ENCODE peak calls at places on chromosomes 11 and 22, in six cellular contexts. One of them, this sample, is unnamed.

GRCh38 chr11:2471804-2472096 is 26.9 kb downstream of the KCNQ1 start:
- DNase-seq in AG04450: no peak
- DNase-seq in cardiac muscle cell: no peak
- DNase-seq in mammary epithelial cell: no peak
- DNase-seq in AG04449: no peak
- DNase-seq in heart right ventricle: no peak
- DNase-seq in this sample: no peak

GRCh38 chr11:39374963-39375698 is 2084.3 kb downstream of the LRRC4C start:
- DNase-seq in AG04450: no peak
- DNase-seq in cardiac muscle cell: peak
- DNase-seq in mammary epithelial cell: peak
- DNase-seq in AG04449: no peak
- DNase-seq in heart right ventricle: no peak
- DNase-seq in this sample: peak

GRCh38 chr22:26542831-26543230 is 30.6 kb upstream of the TFIP11 start:
- DNase-seq in AG04450: no peak
- DNase-seq in cardiac muscle cell: no peak
- DNase-seq in mammary epithelial cell: no peak
- DNase-seq in AG04449: no peak
- DNase-seq in heart right ventricle: no peak
- DNase-seq in this sample: no peak

GRCh38 chr22:41382098-41382578 is 396 bp downstream of the TEF start:
- DNase-seq in AG04450: no peak
- DNase-seq in cardiac muscle cell: no peak
- DNase-seq in mammary epithelial cell: peak
- DNase-seq in AG04449: no peak
- DNase-seq in heart right ventricle: peak
- DNase-seq in this sample: peak

GRCh38 chr11:26828291-26828690 is 106.4 kb upstream of the SLC5A12 start:
- DNase-seq in AG04450: no peak
- DNase-seq in cardiac muscle cell: no peak
- DNase-seq in mammary epithelial cell: no peak
- DNase-seq in AG04449: no peak
- DNase-seq in heart right ventricle: no peak
- DNase-seq in this sample: no peak

GRCh38 chr11:75328426-75329277 is 22.8 kb downstream of the ARRB1 start:
- DNase-seq in AG04450: no peak
- DNase-seq in cardiac muscle cell: peak
- DNase-seq in mammary epithelial cell: peak
- DNase-seq in AG04449: peak
- DNase-seq in heart right ventricle: peak
- DNase-seq in this sample: peak

GRCh38 chr11:94786264-94787126 is 18.3 kb downstream of the AMOTL1 start:
- DNase-seq in AG04450: no peak
- DNase-seq in cardiac muscle cell: peak
- DNase-seq in mammary epithelial cell: no peak
- DNase-seq in AG04449: no peak
- DNase-seq in heart right ventricle: no peak
- DNase-seq in this sample: no peak

GRCh38 chr22:21917206-21917958 is 35.3 kb downstream of the PPM1F start:
- DNase-seq in AG04450: no peak
- DNase-seq in cardiac muscle cell: peak
- DNase-seq in mammary epithelial cell: no peak
- DNase-seq in AG04449: no peak
- DNase-seq in heart right ventricle: no peak
- DNase-seq in this sample: no peak

GRCh38 chr11:35276396-35276795 is 137.4 kb downstream of the CD44 start:
- DNase-seq in AG04450: no peak
- DNase-seq in cardiac muscle cell: no peak
- DNase-seq in mammary epithelial cell: peak
- DNase-seq in AG04449: no peak
- DNase-seq in heart right ventricle: no peak
- DNase-seq in this sample: peak

GRCh38 chr11:24357620-24358386 is 139.1 kb upstream of the LUZP2 start:
- DNase-seq in AG04450: no peak
- DNase-seq in cardiac muscle cell: no peak
- DNase-seq in mammary epithelial cell: no peak
- DNase-seq in AG04449: no peak
- DNase-seq in heart right ventricle: no peak
- DNase-seq in this sample: no peak

GRCh38 chr22:23067023-23067650 is 3.2 kb upstream of the GNAZ start:
- DNase-seq in AG04450: no peak
- DNase-seq in cardiac muscle cell: no peak
- DNase-seq in mammary epithelial cell: no peak
- DNase-seq in AG04449: no peak
- DNase-seq in heart right ventricle: peak
- DNase-seq in this sample: no peak

GRCh38 chr11:116641561-116642045 is 131.2 kb downstream of the BUD13 start:
- DNase-seq in AG04450: no peak
- DNase-seq in cardiac muscle cell: peak
- DNase-seq in mammary epithelial cell: peak
- DNase-seq in AG04449: no peak
- DNase-seq in heart right ventricle: peak
- DNase-seq in this sample: peak

GRCh38 chr11:103384652-103385051 is 275.4 kb downstream of the DYNC2H1 start:
- DNase-seq in AG04450: no peak
- DNase-seq in cardiac muscle cell: peak
- DNase-seq in mammary epithelial cell: peak
- DNase-seq in AG04449: no peak
- DNase-seq in heart right ventricle: no peak
- DNase-seq in this sample: no peak

GRCh38 chr22:46517255-46517761 is 20.1 kb downstream of the CELSR1 start:
- DNase-seq in AG04450: no peak
- DNase-seq in cardiac muscle cell: no peak
- DNase-seq in mammary epithelial cell: no peak
- DNase-seq in AG04449: no peak
- DNase-seq in heart right ventricle: no peak
- DNase-seq in this sample: no peak

GRCh38 chr22:17152971-17153370 is 6.1 kb downstream of the HDHD5 start:
- DNase-seq in AG04450: no peak
- DNase-seq in cardiac muscle cell: no peak
- DNase-seq in mammary epithelial cell: no peak
- DNase-seq in AG04449: no peak
- DNase-seq in heart right ventricle: no peak
- DNase-seq in this sample: no peak

GRCh38 chr22:42929838-42930155 is 72.7 kb upstream of the ARFGAP3 start:
- DNase-seq in AG04450: no peak
- DNase-seq in cardiac muscle cell: no peak
- DNase-seq in mammary epithelial cell: no peak
- DNase-seq in AG04449: no peak
- DNase-seq in heart right ventricle: no peak
- DNase-seq in this sample: no peak

GRCh38 chr11:22539851-22540376 is 85.7 kb downstream of the FANCF start:
- DNase-seq in AG04450: no peak
- DNase-seq in cardiac muscle cell: peak
- DNase-seq in mammary epithelial cell: peak
- DNase-seq in AG04449: no peak
- DNase-seq in heart right ventricle: no peak
- DNase-seq in this sample: peak

GRCh38 chr11:70643642-70644041 is 245.3 kb downstream of the CTTN start:
- DNase-seq in AG04450: no peak
- DNase-seq in cardiac muscle cell: no peak
- DNase-seq in mammary epithelial cell: no peak
- DNase-seq in AG04449: no peak
- DNase-seq in heart right ventricle: no peak
- DNase-seq in this sample: no peak

GRCh38 chr11:111395749-111396148 is 16.7 kb upstream of the POU2AF1 start:
- DNase-seq in AG04450: no peak
- DNase-seq in cardiac muscle cell: no peak
- DNase-seq in mammary epithelial cell: no peak
- DNase-seq in AG04449: no peak
- DNase-seq in heart right ventricle: no peak
- DNase-seq in this sample: no peak

GRCh38 chr11:63667993-63668392 is 3.2 kb downstream of the ATL3 start:
- DNase-seq in AG04450: peak
- DNase-seq in cardiac muscle cell: peak
- DNase-seq in mammary epithelial cell: peak
- DNase-seq in AG04449: peak
- DNase-seq in heart right ventricle: no peak
- DNase-seq in this sample: peak
- H3K4me3 ChIP-seq in AG04450: peak
- H3K4me3 ChIP-seq in cardiac muscle cell: no peak
- H3K4me3 ChIP-seq in mammary epithelial cell: no peak
- H3K4me3 ChIP-seq in AG04449: no peak
- H3K4me3 ChIP-seq in heart right ventricle: no peak
- H3K4me3 ChIP-seq in this sample: no peak

GRCh38 chr11:72752088-72752914 is at the start of gene ARAP1:
- DNase-seq in AG04450: no peak
- DNase-seq in cardiac muscle cell: peak
- DNase-seq in mammary epithelial cell: peak
- DNase-seq in AG04449: no peak
- DNase-seq in heart right ventricle: peak
- DNase-seq in this sample: peak

GRCh38 chr11:72751293-72752087 is 718 bp downstream of the ARAP1 start:
- DNase-seq in AG04450: no peak
- DNase-seq in cardiac muscle cell: no peak
- DNase-seq in mammary epithelial cell: no peak
- DNase-seq in AG04449: no peak
- DNase-seq in heart right ventricle: no peak
- DNase-seq in this sample: no peak

GRCh38 chr11:72754149-72754543 is 1.9 kb upstream of the ARAP1 start:
- DNase-seq in AG04450: no peak
- DNase-seq in cardiac muscle cell: no peak
- DNase-seq in mammary epithelial cell: no peak
- DNase-seq in AG04449: no peak
- DNase-seq in heart right ventricle: no peak
- DNase-seq in this sample: no peak

GRCh38 chr11:72754544-72755155 is 2.4 kb upstream of the ARAP1 start:
- DNase-seq in AG04450: no peak
- DNase-seq in cardiac muscle cell: no peak
- DNase-seq in mammary epithelial cell: no peak
- DNase-seq in AG04449: no peak
- DNase-seq in heart right ventricle: no peak
- DNase-seq in this sample: no peak

DNA sequence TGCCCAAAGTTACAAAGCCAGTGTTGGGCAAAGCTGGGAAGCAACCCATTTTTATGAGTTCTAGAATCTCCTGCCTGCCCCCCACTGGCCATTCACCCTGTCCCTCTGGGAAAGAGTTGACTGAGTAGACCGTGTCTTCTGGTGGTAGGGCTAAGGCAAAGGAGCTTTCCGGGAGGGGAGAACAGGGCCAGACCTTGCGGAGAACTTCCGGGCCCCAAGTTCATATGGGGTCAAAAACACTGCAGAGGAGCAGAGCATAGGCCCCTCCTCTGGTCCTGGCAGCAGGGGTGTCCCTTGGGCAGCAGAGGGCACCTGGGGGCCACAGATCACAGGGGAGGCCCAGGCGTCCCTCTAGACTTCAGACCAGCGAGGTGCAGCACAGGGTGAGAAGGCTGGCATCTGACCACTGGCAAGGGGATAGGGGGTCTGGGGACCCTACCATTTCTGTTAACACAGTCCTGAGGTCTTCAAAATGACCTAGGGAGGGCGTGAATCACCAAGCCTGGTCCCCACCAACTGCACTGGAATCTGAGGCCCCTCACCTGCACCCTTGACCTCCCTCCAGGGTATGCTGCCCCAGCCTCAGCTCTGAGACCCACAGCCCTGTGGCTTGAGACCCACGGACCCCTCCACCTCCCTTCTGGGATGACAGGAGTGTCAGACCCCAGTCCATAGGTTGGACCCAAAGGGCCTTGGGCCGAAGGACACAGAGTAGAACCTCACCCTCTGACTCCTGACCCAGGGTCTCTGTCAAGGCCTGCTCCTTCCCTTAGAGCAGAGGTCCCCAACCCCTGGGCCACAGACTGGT is 1.3 kb upstream of the ARAP1 start:
- DNase-seq in AG04450: no peak
- DNase-seq in cardiac muscle cell: no peak
- DNase-seq in mammary epithelial cell: no peak
- DNase-seq in AG04449: no peak
- DNase-seq in heart right ventricle: no peak
- DNase-seq in this sample: no peak
- H3K4me3 ChIP-seq in AG04450: no peak
- H3K4me3 ChIP-seq in cardiac muscle cell: no peak
- H3K4me3 ChIP-seq in mammary epithelial cell: no peak
- H3K4me3 ChIP-seq in AG04449: no peak
- H3K4me3 ChIP-seq in heart right ventricle: peak
- H3K4me3 ChIP-seq in this sample: no peak

GRCh38 chr11:33696411-33696810 is 4.2 kb downstream of the C11orf91 start:
- DNase-seq in AG04450: no peak
- DNase-seq in cardiac muscle cell: no peak
- DNase-seq in mammary epithelial cell: no peak
- DNase-seq in AG04449: no peak
- DNase-seq in heart right ventricle: no peak
- DNase-seq in this sample: no peak
- H3K4me3 ChIP-seq in AG04450: no peak
- H3K4me3 ChIP-seq in cardiac muscle cell: no peak
- H3K4me3 ChIP-seq in mammary epithelial cell: no peak
- H3K4me3 ChIP-seq in AG04449: no peak
- H3K4me3 ChIP-seq in heart right ventricle: no peak
- H3K4me3 ChIP-seq in this sample: no peak

GRCh38 chr11:57164317-57164716 is 17.4 kb upstream of the LRRC55 start:
- DNase-seq in AG04450: no peak
- DNase-seq in cardiac muscle cell: no peak
- DNase-seq in mammary epithelial cell: no peak
- DNase-seq in AG04449: no peak
- DNase-seq in heart right ventricle: no peak
- DNase-seq in this sample: no peak

GRCh38 chr11:57160665-57161064 is 21.1 kb upstream of the LRRC55 start:
- DNase-seq in AG04450: no peak
- DNase-seq in cardiac muscle cell: no peak
- DNase-seq in mammary epithelial cell: no peak
- DNase-seq in AG04449: no peak
- DNase-seq in heart right ventricle: no peak
- DNase-seq in this sample: no peak

GRCh38 chr11:57163160-57163868 is 18.4 kb upstream of the LRRC55 start:
- DNase-seq in AG04450: no peak
- DNase-seq in cardiac muscle cell: no peak
- DNase-seq in mammary epithelial cell: no peak
- DNase-seq in AG04449: no peak
- DNase-seq in heart right ventricle: no peak
- DNase-seq in this sample: peak

GRCh38 chr11:57161351-57161750 is 20.4 kb upstream of the LRRC55 start:
- DNase-seq in AG04450: no peak
- DNase-seq in cardiac muscle cell: no peak
- DNase-seq in mammary epithelial cell: no peak
- DNase-seq in AG04449: no peak
- DNase-seq in heart right ventricle: no peak
- DNase-seq in this sample: no peak

DNA sequence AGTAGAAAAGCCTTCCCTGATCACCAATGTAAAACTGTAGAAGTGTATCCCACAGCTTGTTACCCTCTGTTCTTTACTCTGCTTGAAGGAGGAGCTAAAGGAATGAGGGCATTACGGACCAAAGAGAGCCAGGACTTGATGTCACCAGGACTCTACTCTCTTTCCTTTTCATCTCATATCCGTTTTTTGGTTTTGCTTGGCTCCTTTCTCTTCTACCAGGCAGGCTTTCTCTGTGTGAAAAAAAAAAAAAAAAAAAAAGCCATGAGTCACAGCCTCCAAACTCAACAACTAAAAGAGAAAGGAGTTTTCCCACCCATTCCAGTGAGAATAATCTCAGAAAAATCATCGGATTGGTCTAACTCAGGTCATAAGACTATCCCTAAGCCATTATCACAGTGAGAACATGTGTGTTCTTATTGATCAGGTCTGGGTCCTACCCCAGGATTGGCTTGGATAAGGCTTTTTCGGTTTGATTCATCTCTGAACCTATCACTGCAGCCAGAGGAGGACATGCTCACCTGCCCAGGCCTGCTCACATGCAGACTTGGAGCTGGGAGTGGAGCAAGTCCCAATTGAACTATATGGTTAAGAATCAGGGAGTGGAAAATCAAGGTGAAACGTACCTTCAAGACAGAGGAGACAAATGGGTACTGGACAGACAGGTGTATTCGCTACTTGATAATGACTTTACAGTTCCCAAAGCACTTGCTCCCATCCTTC is 19.4 kb upstream of the LRRC55 start:
- DNase-seq in AG04450: no peak
- DNase-seq in cardiac muscle cell: no peak
- DNase-seq in mammary epithelial cell: peak
- DNase-seq in AG04449: no peak
- DNase-seq in heart right ventricle: no peak
- DNase-seq in this sample: peak
- H3K4me3 ChIP-seq in AG04450: no peak
- H3K4me3 ChIP-seq in cardiac muscle cell: no peak
- H3K4me3 ChIP-seq in mammary epithelial cell: no peak
- H3K4me3 ChIP-seq in AG04449: no peak
- H3K4me3 ChIP-seq in heart right ventricle: no peak
- H3K4me3 ChIP-seq in this sample: no peak

This sample was measured in epithelial cell of esophagus.